ENCODE peak calls at places on chromosomes 13 and 19, in five cellular contexts. G, E, N, Y and W are unnamed samples.

GRCh38 chr13:32669030-32669646 is 82.9 kb downstream of the PDS5B start:
- DNase-seq in G (no peak), E (no peak), N (no peak), Y (no peak), W (no peak)

GRCh38 chr13:43269037-43269476 is 245.7 kb downstream of the DNAJC15 start:
- DNase-seq in G (no peak), E (no peak), N (no peak), Y (peak), W (no peak)

GRCh38 chr13:59318320-59318930 is 845.3 kb downstream of the DIAPH3 start:
- DNase-seq in G (peak), E (peak), N (peak), Y (peak), W (peak)

GRCh38 chr13:106296723-106297122 is 238.7 kb downstream of the EFNB2 start:
- DNase-seq in G (no peak), E (no peak), N (no peak), Y (no peak), W (no peak)

GRCh38 chr13:45728759-45729158 is 26.6 kb downstream of the CBY2 start:
- DNase-seq in G (peak), E (no peak), N (no peak), Y (no peak), W (no peak)

GRCh38 chr19:34409189-34410164 is 5.3 kb downstream of the PDCD2L start:
- DNase-seq in G (no peak), E (no peak), N (no peak), Y (no peak), W (no peak)

GRCh38 chr19:50912727-50913716 is 1.8 kb upstream of the KLK4 start:
- DNase-seq in G (no peak), E (no peak), N (no peak), Y (no peak), W (no peak)

GRCh38 chr13:41052441-41052840 is 8.9 kb upstream of the WBP4 start:
- DNase-seq in G (no peak), E (no peak), N (no peak), Y (no peak), W (no peak)

GRCh38 chr19:54364775-54365257 is at the start of gene LAIR1:
- DNase-seq in G (no peak), E (no peak), N (peak), Y (peak), W (no peak)

GRCh38 chr13:41533266-41533665 is 75.9 kb downstream of the RGCC start:
- DNase-seq in G (no peak), E (no peak), N (no peak), Y (no peak), W (no peak)